ENCODE peak calls at places on chromosomes 7 and 10, in nine cellular contexts. Y, V, A, S, P, E, F, Z and B are unnamed samples.

GRCh38 chr7:96084880-96085551 is 236.9 kb downstream of the SLC25A13 start:
- DNase-seq in A (no peak), S (no peak), E (no peak), Y (no peak), Z (peak; percentile 68), V (no peak), F (no peak), P (no peak), B (no peak)

GRCh38 chr10:113982296-113982695 is 61.4 kb upstream of the ADRB1 start:
- DNase-seq in V (no peak), S (no peak), Z (no peak), E (no peak), A (no peak), F (no peak), Y (no peak), P (no peak), B (no peak)

GRCh38 chr10:132257271-132257670 is 50.5 kb downstream of the STK32C start:
- DNase-seq in Y (no peak), E (no peak), F (no peak), P (no peak), A (no peak), S (no peak), V (no peak), Z (peak; percentile 40), B (no peak)

GRCh38 chr7:98119257-98119918 is 12.7 kb downstream of the LMTK2 start:
- DNase-seq in P (no peak), Y (no peak), S (no peak), E (no peak), Z (peak; percentile 78), V (no peak), A (no peak), F (no peak), B (no peak)

GRCh38 chr10:5583525-5584175 is 58.9 kb downstream of the CALML3 start:
- DNase-seq in F (peak; percentile 91), Z (peak; percentile 60), V (no peak), P (peak; percentile 79), S (no peak), E (peak; percentile 58), A (peak; percentile 79), Y (peak; percentile 57), B (peak; percentile 64)

GRCh38 chr10:89217057-89217990 is 10.2 kb upstream of the CH25H start:
- DNase-seq in P (no peak), V (no peak), F (peak; percentile 54), A (peak; percentile 55), Z (peak; percentile 36), Y (peak; percentile 47), E (peak; percentile 31), S (peak; percentile 46), B (no peak)

GRCh38 chr7:131057015-131057518 is 270.6 kb upstream of the MKLN1 start:
- DNase-seq in E (peak; percentile 62), P (no peak), S (no peak), A (no peak), Y (no peak), V (no peak), Z (peak; percentile 92), F (no peak), B (no peak)

GRCh38 chr7:157555921-157556320 is 219.1 kb downstream of the DNAJB6 start:
- DNase-seq in A (no peak), E (no peak), V (no peak), P (peak; percentile 59), Z (no peak), Y (peak; percentile 5), S (no peak), F (no peak), B (no peak)

GRCh38 chr7:1742555-1743303 is 72.7 kb downstream of the ELFN1 start:
- DNase-seq in P (peak; percentile 82), F (no peak), V (no peak), A (peak; percentile 77), Z (no peak), S (peak; percentile 9), Y (peak; percentile 64), E (no peak), B (peak; percentile 74)

GRCh38 chr10:97701438-97702064 is 12.0 kb upstream of the MARVELD1 start:
- DNase-seq in A (peak; percentile 53), Z (peak; percentile 33), V (no peak), P (no peak), F (no peak), S (no peak), Y (no peak), E (no peak), B (peak; percentile 45)

GRCh38 chr10:131795761-131796160 is 105.0 kb upstream of the PPP2R2D start:
- DNase-seq in A (no peak), F (no peak), S (no peak), E (no peak), V (no peak), Y (no peak), P (no peak), Z (no peak), B (no peak)

GRCh38 chr7:82507365-82507975 is 63.9 kb upstream of the CACNA2D1 start:
- DNase-seq in F (no peak), Z (no peak), A (no peak), E (no peak), Y (no peak), S (no peak), V (no peak), P (no peak), B (no peak)

GRCh38 chr10:17847586-17848296 is 38.6 kb downstream of the MRC1 start:
- DNase-seq in V (no peak), P (no peak), E (no peak), Y (no peak), S (no peak), A (no peak), Z (no peak), F (no peak), B (no peak)

GRCh38 chr10:30207485-30208052 is 141.5 kb downstream of the MTPAP start:
- DNase-seq in F (no peak), Z (peak; percentile 36), E (no peak), S (no peak), P (no peak), Y (no peak), V (no peak), A (no peak), B (no peak)

GRCh38 chr7:2483495-2483894 is 7.3 kb upstream of the GRIFIN start:
- DNase-seq in E (no peak), Y (no peak), P (no peak), F (no peak), Z (no peak), A (no peak), V (no peak), S (no peak), B (no peak)

GRCh38 chr7:15433154-15433553 is 128.7 kb downstream of the AGMO start:
- DNase-seq in E (no peak), S (no peak), Y (no peak), P (no peak), Z (no peak), A (no peak), F (no peak), V (no peak), B (no peak)

GRCh38 chr7:74365320-74366022 is 76.3 kb downstream of the CLIP2 start:
- DNase-seq in Z (peak; percentile 21), S (no peak), Y (peak; percentile 66), F (no peak), V (no peak), A (peak; percentile 84), E (no peak), P (no peak), B (peak; percentile 66)

GRCh38 chr10:18879284-18879683 is 169.3 kb upstream of the MALRD1 start:
- DNase-seq in P (no peak), F (no peak), Y (no peak), S (no peak), Z (no peak), V (no peak), A (no peak), E (no peak), B (no peak)
- H3K27ac ChIP-seq in P (no peak overlapping the region), F (no peak overlapping the region), Y (no peak overlapping the region), S (no peak overlapping the region), Z (no peak overlapping the region), V (no peak overlapping the region), A (no peak overlapping the region), E (no peak overlapping the region), B (no peak overlapping the region)

GRCh38 chr10:79447911-79448731 is 2.7 kb upstream of the ZCCHC24 start:
- DNase-seq in F (no peak), A (no peak), V (peak; percentile 58), Z (no peak), P (peak; percentile 70), S (no peak), Y (no peak), E (no peak), B (no peak)

GRCh38 chr10:79444243-79445119 is 943 bp downstream of the ZCCHC24 start:
- DNase-seq in Z (no peak), Y (peak; percentile 89), E (peak; percentile 58), P (peak; percentile 92), F (peak; percentile 77), A (peak; percentile 56), V (peak; percentile 89), S (peak; percentile 23), B (peak; percentile 69)

GRCh38 chr10:79445217-79445707 is at the start of gene ZCCHC24:
- DNase-seq in Y (peak; percentile 69), Z (no peak), S (no peak), V (peak; percentile 80), F (peak; percentile 77), E (peak; percentile 72), A (peak; percentile 58), P (peak; percentile 94), B (no peak)

GRCh38 chr10:79446451-79447020 is 1.1 kb upstream of the ZCCHC24 start:
- DNase-seq in P (peak; percentile 92), V (peak; percentile 89), Z (no peak), A (peak; percentile 58), E (peak; percentile 76), S (no peak), Y (peak; percentile 84), F (peak; percentile 83), B (peak; percentile 84)

GRCh38 chr10:79445708-79446450 is 455 bp upstream of the ZCCHC24 start:
- DNase-seq in E (peak; percentile 99), S (peak; percentile 92), F (peak; percentile 98), Y (peak; percentile 99), A (peak; percentile 96), V (peak; percentile 99), P (peak; percentile 99), Z (peak; percentile 97), B (peak; percentile 99)
- H3K4me3 ChIP-seq in E (peak overlapping the region; percentile 93), S (peak overlapping the region; percentile 59), F (peak overlapping the region; percentile 96), Y (peak overlapping the region; percentile 89), A (peak overlapping the region; percentile 66), V (peak overlapping the region; percentile 93), P (peak overlapping the region; percentile 85), Z (peak overlapping the region; percentile 60), B (peak overlapping the region; percentile 96)

DNA sequence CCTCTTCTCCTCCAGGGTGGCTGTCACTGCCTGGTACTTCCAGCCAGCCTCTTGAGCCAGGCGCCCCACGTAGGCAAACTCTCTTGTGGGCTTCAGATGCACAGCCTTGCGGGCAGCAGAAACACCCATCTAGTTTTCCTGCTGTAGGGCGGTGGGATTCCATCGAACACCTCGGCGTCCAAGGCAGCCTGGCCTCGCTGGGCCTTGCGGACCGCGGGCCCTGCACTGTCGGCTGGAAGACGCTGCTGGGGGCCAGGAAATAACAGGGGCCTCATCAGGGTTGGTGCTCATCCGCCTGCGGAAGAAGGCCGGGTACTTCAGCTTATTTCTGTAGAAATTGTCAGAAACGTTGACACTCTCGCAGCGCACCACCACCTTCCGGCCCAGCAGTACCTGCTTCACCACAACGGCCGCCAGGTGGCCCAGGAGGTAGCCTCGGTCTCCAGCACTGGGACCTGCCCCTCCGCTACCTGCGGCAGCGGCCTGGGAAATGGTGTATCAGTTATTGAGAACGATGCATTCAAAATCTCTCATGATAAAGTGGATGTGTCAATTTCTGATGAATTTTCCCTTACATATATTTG is 61.1 kb downstream of the WDFY4 start:
- DNase-seq in Y (no peak), A (no peak), P (no peak), V (no peak), S (no peak), F (no peak), E (no peak), Z (no peak), B (no peak)
- TF ChIP-seq CTCF in Y (no peak), A (no peak), P (no peak), V (no peak), S (no peak), F (no peak), E (no peak), Z (no peak), B (no peak)

GRCh38 chr10:77969029-77969635 is 42.6 kb upstream of the DLG5 start:
- DNase-seq in P (no peak), S (no peak), Z (no peak), A (no peak), V (no peak), Y (no peak), E (no peak), F (no peak), B (no peak)
- H3K27ac ChIP-seq in P (no peak overlapping the region), S (no peak overlapping the region), Z (no peak overlapping the region), A (peak overlapping the region; percentile 81), V (no peak overlapping the region), Y (peak overlapping the region; percentile 14), E (no peak overlapping the region), F (no peak overlapping the region), B (no peak overlapping the region)